ENCODE peak calls at places on chromosomes 3 and 15, in four cellular contexts. C is MV-4-11, W is astrocyte of the spinal cord, A is pons. D is an unnamed sample.

GRCh38 chr3:49164983-49165720 is 979 bp downstream of the CCDC71 start:
- DNase-seq in C (no peak), W (no peak), A (no peak), D (no peak)

GRCh38 chr3:9703736-9704342 is at the start of gene CPNE9:
- DNase-seq in C (no peak), W (no peak), A (no peak), D (no peak)

GRCh38 chr3:49867871-49868321 is 1.8 kb downstream of the CAMKV start:
- DNase-seq in C (peak), W (peak), A (no peak), D (no peak)

GRCh38 chr3:169400205-169400604 is 263.3 kb downstream of the MECOM start:
- DNase-seq in C (no peak), W (no peak), A (no peak), D (no peak)

GRCh38 chr3:24812116-24812515 is 317.5 kb upstream of the THRB start:
- DNase-seq in C (no peak), W (no peak), A (no peak), D (no peak)

GRCh38 chr3:55487376-55488241 is 503 bp upstream of the WNT5A start:
- DNase-seq in C (no peak), W (peak), A (peak), D (peak)

GRCh38 chr3:186823391-186823790 is 17.1 kb upstream of the RFC4 start:
- DNase-seq in C (no peak), W (peak), A (no peak), D (no peak)

GRCh38 chr15:100463515-100463914 is 65.2 kb downstream of the CERS3 start:
- DNase-seq in C (no peak), W (no peak), A (no peak), D (no peak)

GRCh38 chr15:92818658-92819311 is 81.3 kb upstream of the CHD2 start:
- DNase-seq in C (no peak), W (no peak), A (peak), D (no peak)

GRCh38 chr3:83849331-83849730 is 1109.5 kb upstream of the CADM2 start:
- DNase-seq in C (no peak), W (peak), A (no peak), D (no peak)

GRCh38 chr15:70636540-70637165 is 126.7 kb downstream of the UACA start:
- DNase-seq in C (peak), W (peak), A (peak), D (no peak)

GRCh38 chr3:45964139-45964538 is 20.9 kb downstream of the CXCR6 start:
- DNase-seq in C (no peak), W (no peak), A (no peak), D (no peak)

GRCh38 chr3:159749406-159749805 is 239.2 kb upstream of the IL12A start:
- DNase-seq in C (no peak), W (no peak), A (no peak), D (no peak)

GRCh38 chr3:30227571-30228301 is 378.7 kb upstream of the TGFBR2 start:
- DNase-seq in C (peak), W (peak), A (peak), D (no peak)

GRCh38 chr3:72728958-72729467 is 119.2 kb downstream of the SHQ1 start:
- DNase-seq in C (no peak), W (no peak), A (no peak), D (no peak)

GRCh38 chr3:7788881-7789280 is 712.7 kb upstream of the LMCD1 start:
- DNase-seq in C (no peak), W (no peak), A (no peak), D (no peak)

GRCh38 chr15:78685157-78685830 is 44.3 kb upstream of the CHRNB4 start:
- DNase-seq in C (no peak), W (no peak), A (no peak), D (no peak)

GRCh38 chr3:123080864-123081562 is 14.2 kb downstream of the PDIA5 start:
- DNase-seq in C (peak), W (no peak), A (no peak), D (no peak)

GRCh38 chr3:188229177-188229576 is 75.2 kb downstream of the LPP start:
- DNase-seq in C (no peak), W (no peak), A (no peak), D (no peak)

GRCh38 chr3:158540066-158540465 is 30.9 kb upstream of the MLF1 start:
- DNase-seq in C (no peak), W (no peak), A (no peak), D (no peak)

GRCh38 chr3:195180490-195181106 is 90.4 kb downstream of the XXYLT1 start:
- DNase-seq in C (no peak), W (no peak), A (no peak), D (no peak)

GRCh38 chr15:51726302-51727073 is 11.0 kb downstream of the LYSMD2 start:
- DNase-seq in C (no peak), W (peak), A (no peak), D (no peak)

GRCh38 chr3:156630081-156630772 is 44.2 kb upstream of the TIPARP start:
- DNase-seq in C (no peak), W (peak), A (no peak), D (no peak)

GRCh38 chr15:96285715-96286367 is 44.7 kb upstream of the NR2F2 start:
- DNase-seq in C (peak), W (no peak), A (no peak), D (no peak)

GRCh38 chr3:56251343-56251945 is 216.8 kb downstream of the ERC2 start:
- DNase-seq in C (peak), W (peak), A (peak), D (no peak)

GRCh38 chr3:14581334-14582072 is 41.4 kb upstream of the GRIP2 start:
- DNase-seq in C (no peak), W (no peak), A (no peak), D (no peak)

GRCh38 chr15:29747837-29748417 is 74.3 kb downstream of the TJP1 start:
- DNase-seq in C (no peak), W (no peak), A (peak), D (no peak)

GRCh38 chr15:96716100-96716499 is 385.6 kb downstream of the NR2F2 start:
- DNase-seq in C (peak), W (no peak), A (no peak), D (no peak)

GRCh38 chr3:119469378-119470189 is 821 bp downstream of the POGLUT1 start:
- DNase-seq in C (peak), W (peak), A (peak), D (no peak)

GRCh38 chr3:20256144-20256543 is 70.1 kb upstream of the SGO1 start:
- DNase-seq in C (no peak), W (peak), A (peak), D (no peak)

GRCh38 chr15:42921049-42921731 is 612 bp upstream of the TTBK2 start:
- DNase-seq in C (no peak), W (peak), A (no peak), D (no peak)

GRCh38 chr15:40234783-40235182 is 4.1 kb upstream of the PAK6 start:
- DNase-seq in C (peak), W (no peak), A (peak), D (no peak)

GRCh38 chr3:22475665-22476064 is 724.7 kb upstream of the ZNF385D start:
- DNase-seq in C (peak), W (peak), A (no peak), D (no peak)

D was measured in lower lobe of right lung.